ENCODE peak calls at places on chromosome 20, in four cellular contexts. I, Z, Q and H are unnamed samples.

GRCh38 chr20:24502184-24502583 is 32.8 kb downstream of the SYNDIG1 start:
- DNase-seq in I (no peak), Z (no peak), Q (no peak), H (no peak)

GRCh38 chr20:56911946-56912345 is 282.8 kb downstream of the TFAP2C start:
- DNase-seq in I (no peak), Z (no peak), Q (no peak), H (no peak)

GRCh38 chr20:45230631-45231030 is 9.5 kb downstream of the SEMG2 start:
- DNase-seq in I (no peak), Z (no peak), Q (no peak), H (no peak)

GRCh38 chr20:6802227-6802626 is 34.7 kb downstream of the BMP2 start:
- DNase-seq in I (no peak), Z (no peak), Q (no peak), H (no peak)

GRCh38 chr20:17849901-17850673 is 118.5 kb downstream of the SNX5 start:
- DNase-seq in I (no peak), Z (peak; percentile 62), Q (no peak), H (no peak)

GRCh38 chr20:3935295-3935955 is 46.2 kb downstream of the PANK2 start:
- DNase-seq in I (no peak), Z (no peak), Q (no peak), H (no peak)

GRCh38 chr20:52631469-52631868 is 340.7 kb upstream of the TSHZ2 start:
- DNase-seq in I (no peak), Z (no peak), Q (no peak), H (no peak)

GRCh38 chr20:7459123-7459522 is 481.1 kb downstream of the HAO1 start:
- DNase-seq in I (no peak), Z (no peak), Q (no peak), H (no peak)

GRCh38 chr20:24481188-24481587 is 11.8 kb downstream of the SYNDIG1 start:
- DNase-seq in I (no peak), Z (no peak), Q (no peak), H (no peak)

GRCh38 chr20:47205577-47206123 is 150.8 kb downstream of the ZMYND8 start:
- DNase-seq in I (peak; percentile 74), Z (peak; percentile 78), Q (peak; percentile 31), H (peak; percentile 72)

GRCh38 chr20:835220-836045 is 1.9 kb downstream of the FAM110A start:
- DNase-seq in I (no peak), Z (no peak), Q (no peak), H (no peak)
- TF ChIP-seq TARDBP in I (no peak), Z (no peak), Q (no peak), H (no peak)

GRCh38 chr20:62549029-62549428 is 73.2 kb upstream of the GATA5 start:
- DNase-seq in I (no peak), Z (no peak), Q (no peak), H (no peak)
- TF ChIP-seq TARDBP in I (no peak), Z (no peak), Q (no peak), H (no peak)

DNA sequence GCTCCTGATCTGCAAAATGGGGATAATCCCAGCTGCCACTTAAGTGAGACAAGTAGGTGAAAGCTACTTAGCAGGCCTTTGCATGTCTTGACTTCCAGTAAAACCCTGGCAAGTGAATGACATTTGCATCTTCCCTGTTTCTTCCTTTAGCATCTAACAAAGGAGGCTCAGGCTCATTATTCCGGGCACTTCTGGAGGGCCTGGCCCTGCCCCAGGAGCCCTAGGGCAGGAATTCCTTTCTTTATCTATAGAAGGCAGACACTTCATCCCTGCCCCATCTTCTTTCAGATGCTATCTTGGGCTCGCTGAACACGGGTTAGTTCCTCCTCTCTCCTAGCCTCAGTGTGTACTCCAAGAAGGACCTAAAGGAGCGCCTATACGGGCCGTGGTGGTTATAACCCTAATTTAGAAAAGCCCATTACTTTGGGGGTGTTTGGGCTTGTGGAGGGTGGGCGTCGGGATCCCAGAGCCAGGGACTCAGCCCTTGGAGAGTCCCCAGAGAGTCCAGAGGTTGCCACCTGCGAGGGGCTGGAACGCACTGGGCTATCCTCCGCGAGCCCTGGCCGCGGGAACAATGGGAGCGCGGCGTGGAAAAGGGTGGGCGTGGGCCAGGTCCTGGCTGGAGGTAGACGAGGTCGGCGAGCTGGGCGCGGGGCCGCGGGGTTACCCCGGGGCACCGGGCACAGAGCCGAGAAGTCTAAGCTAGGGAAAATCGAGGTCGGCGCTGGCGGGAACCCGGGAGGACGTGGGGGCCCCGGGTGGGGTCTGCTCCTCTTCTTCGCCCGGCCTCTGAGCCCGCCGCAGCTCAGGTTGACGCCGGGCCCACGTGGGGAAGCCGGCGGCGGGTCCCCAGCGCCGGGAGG is 62.7 kb upstream of the EPB41L1 start:
- DNase-seq in I (no peak), Z (no peak), Q (no peak), H (no peak)
- TF ChIP-seq TARDBP in I (no peak), Z (no peak), Q (no peak), H (no peak)

GRCh38 chr20:40692240-40693011 is 3.4 kb upstream of the MAFB start:
- DNase-seq in I (no peak), Z (no peak), Q (no peak), H (no peak)
- TF ChIP-seq TARDBP in I (no peak), Z (no peak), Q (no peak), H (no peak)

DNA sequence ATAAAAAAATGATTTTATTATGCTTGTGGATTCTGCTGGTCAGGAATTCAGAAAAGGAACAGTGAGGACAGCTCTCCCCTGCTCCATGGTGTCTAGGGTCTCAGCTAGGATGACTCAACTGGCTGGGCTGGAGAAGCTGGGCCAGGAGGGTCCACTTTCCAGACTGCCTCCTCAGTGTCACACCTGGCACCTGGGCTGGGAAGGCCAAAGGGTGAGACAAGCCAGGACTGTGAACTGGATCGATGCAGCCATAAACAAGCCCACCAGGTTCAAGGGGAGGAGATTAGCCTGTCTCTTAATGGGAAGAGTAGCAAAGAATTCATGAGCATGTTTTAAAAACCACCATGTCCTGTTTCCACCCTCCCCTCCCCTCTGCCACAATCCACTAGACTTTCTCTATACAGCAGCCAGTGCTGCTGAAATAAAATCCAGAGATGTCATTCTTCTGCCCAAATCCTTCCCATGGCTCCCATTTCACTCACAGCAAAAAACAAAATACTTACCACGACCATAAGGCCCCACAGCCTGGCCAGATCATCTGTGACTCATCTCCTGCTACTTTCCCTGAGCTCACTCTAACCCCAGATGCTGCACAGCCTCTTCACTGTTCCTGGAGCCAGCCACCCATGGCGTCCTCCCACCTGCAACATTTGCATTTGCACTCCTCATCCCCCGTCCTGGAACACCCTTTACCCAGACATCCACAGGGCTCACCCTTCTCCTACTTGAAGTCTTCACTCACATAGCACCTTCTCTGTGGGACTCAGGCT is 13.8 kb downstream of the SPTLC3 start:
- DNase-seq in I (no peak), Z (no peak), Q (no peak), H (no peak)
- TF ChIP-seq TARDBP in I (no peak), Z (no peak), Q (no peak), H (no peak)

GRCh38 chr20:54474046-54474445 is 1.3 kb upstream of the DOK5 start:
- DNase-seq in I (no peak), Z (no peak), Q (no peak), H (no peak)

GRCh38 chr20:54474866-54475265 is 527 bp upstream of the DOK5 start:
- DNase-seq in I (no peak), Z (no peak), Q (no peak), H (no peak)

GRCh38 chr20:54477134-54477533 is 1.7 kb downstream of the DOK5 start:
- DNase-seq in I (no peak), Z (no peak), Q (no peak), H (no peak)

GRCh38 chr20:54476336-54476928 is 1.0 kb downstream of the DOK5 start:
- DNase-seq in I (no peak), Z (no peak), Q (no peak), H (no peak)

DNA sequence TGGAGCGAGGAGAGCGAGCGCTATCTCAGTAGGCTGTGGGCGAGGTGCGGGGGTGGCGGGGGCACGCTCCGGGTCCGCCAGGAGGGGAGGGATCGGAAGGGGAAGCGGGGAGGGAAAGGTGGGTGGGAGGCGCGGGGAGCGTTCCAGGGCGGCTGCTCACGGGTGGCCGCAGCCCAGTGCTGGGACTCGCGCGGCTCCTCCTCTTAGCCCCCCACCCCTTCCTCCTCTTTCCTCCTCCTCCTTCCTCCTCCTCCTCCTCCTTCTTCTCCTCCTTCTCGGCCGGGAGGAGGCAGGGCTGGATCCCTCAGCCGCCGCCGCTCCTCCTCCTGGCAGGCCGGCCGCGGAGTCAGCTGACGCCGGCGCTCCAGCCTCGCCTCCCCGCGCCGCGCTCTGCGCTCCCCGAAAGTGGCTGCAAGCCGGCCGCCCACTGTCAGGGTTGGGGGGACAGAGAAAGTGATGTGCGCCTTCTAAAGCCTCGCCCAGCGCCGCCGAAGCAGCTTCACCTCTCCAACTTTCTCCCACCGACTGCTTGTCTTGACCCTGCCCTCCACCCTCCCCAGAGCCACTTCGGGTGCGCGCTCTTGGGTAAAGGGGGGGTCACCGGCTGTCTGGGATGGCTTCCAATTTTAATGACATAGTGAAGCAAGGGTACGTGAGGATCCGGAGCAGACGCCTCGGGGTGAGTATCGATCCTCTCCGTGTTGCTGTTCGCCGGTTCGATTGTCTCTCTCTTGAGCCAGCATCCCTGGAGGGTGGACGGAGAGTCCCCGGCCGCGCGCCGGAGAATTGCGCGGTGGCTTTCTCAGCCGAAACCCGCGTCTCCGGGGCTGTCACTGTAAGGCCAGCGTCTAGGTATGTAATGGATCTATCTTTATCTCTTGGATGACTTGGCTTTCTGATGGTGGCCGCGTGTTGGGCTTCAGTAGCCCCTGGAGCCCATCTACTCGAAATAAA is at the start of gene DOK5:
- DNase-seq in I (no peak), Z (no peak), Q (no peak), H (peak; percentile 12)
- TF ChIP-seq TARDBP in I (no peak), Z (no peak), Q (no peak), H (no peak)

GRCh38 chr20:9068232-9068781 is 580 bp upstream of the PLCB4 start:
- DNase-seq in I (no peak), Z (no peak), Q (no peak), H (peak; percentile 72)

GRCh38 chr20:9068896-9069663 is at the start of gene PLCB4:
- DNase-seq in I (peak; percentile 19), Z (no peak), Q (no peak), H (peak; percentile 37)

GRCh38 chr20:9062066-9062465 is 6.8 kb upstream of the PLCB4 start:
- DNase-seq in I (no peak), Z (no peak), Q (no peak), H (no peak)

GRCh38 chr20:9070304-9070703 is 1.4 kb downstream of the PLCB4 start:
- DNase-seq in I (no peak), Z (no peak), Q (no peak), H (no peak)

DNA sequence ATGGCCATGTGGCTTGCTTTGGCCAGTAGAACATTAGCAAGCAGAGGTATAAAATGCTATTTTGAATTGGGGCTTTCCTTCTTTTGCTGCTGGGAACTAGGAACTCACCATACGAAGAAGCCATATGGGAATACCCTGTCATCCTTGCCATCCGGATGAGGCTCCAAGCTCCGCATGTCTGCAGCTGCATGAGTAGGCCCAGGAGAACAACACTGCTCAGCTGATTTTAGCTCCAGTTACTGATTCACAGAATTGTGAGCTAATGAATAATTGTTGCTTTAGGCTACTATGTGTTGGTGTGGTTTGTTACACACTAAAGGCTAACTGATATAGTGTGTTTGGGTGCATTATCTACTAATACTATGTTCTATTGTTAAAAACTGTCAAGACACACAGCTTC is 2.7 kb upstream of the PLCB4 start:
- DNase-seq in I (no peak), Z (no peak), Q (no peak), H (no peak)
- TF ChIP-seq TARDBP in I (no peak), Z (no peak), Q (no peak), H (no peak)